ENCODE peak calls at places on chromosomes 5 and 9, in nine cellular contexts. One of them, this sample, is unnamed.

GRCh38 chr5:120103498-120103897 is 360.6 kb upstream of the PRR16 start:
- DNase-seq in A172: no peak
- DNase-seq in activated CD4-positive, alpha-beta T cell treated with anti-CD3 and anti-CD28 coated beads, Interleukin-2, amount 10 ng/mL, durations not matched to agents 7 days and 5 days: no peak
- DNase-seq in endothelial cell: no peak
- DNase-seq in stimulated activated CD4-positive, alpha-beta T cell treated with anti-CD3 and anti-CD28 coated beads, Interleukin-2, amount 100 ng/mL, for 48 hours: no peak
- DNase-seq in NCI-H2081: no peak
- DNase-seq in GM13976: no peak
- DNase-seq in T-helper 17 cell: no peak
- DNase-seq in H54: no peak
- DNase-seq in this sample: no peak

GRCh38 chr5:6470672-6471071 is 22.0 kb downstream of the UBE2QL1 start:
- DNase-seq in NCI-H2081: no peak
- DNase-seq in GM13976: no peak
- DNase-seq in H54: no peak
- DNase-seq in T-helper 17 cell: no peak
- DNase-seq in A172: no peak
- DNase-seq in endothelial cell: no peak
- DNase-seq in stimulated activated CD4-positive, alpha-beta T cell treated with anti-CD3 and anti-CD28 coated beads, Interleukin-2, amount 100 ng/mL, for 48 hours: no peak
- DNase-seq in activated CD4-positive, alpha-beta T cell treated with anti-CD3 and anti-CD28 coated beads, Interleukin-2, amount 10 ng/mL, durations not matched to agents 7 days and 5 days: no peak
- DNase-seq in this sample: no peak

GRCh38 chr9:35746583-35746982 is 2.4 kb downstream of the GBA2 start:
- DNase-seq in stimulated activated CD4-positive, alpha-beta T cell treated with anti-CD3 and anti-CD28 coated beads, Interleukin-2, amount 100 ng/mL, for 48 hours: no peak
- DNase-seq in A172: no peak
- DNase-seq in NCI-H2081: no peak
- DNase-seq in activated CD4-positive, alpha-beta T cell treated with anti-CD3 and anti-CD28 coated beads, Interleukin-2, amount 10 ng/mL, durations not matched to agents 7 days and 5 days: no peak
- DNase-seq in T-helper 17 cell: no peak
- DNase-seq in GM13976: no peak
- DNase-seq in H54: no peak
- DNase-seq in endothelial cell: no peak
- DNase-seq in this sample: no peak

GRCh38 chr9:88387035-88387732 is 1.1 kb upstream of the SPIN1 start:
- DNase-seq in NCI-H2081: peak
- DNase-seq in A172: peak
- DNase-seq in activated CD4-positive, alpha-beta T cell treated with anti-CD3 and anti-CD28 coated beads, Interleukin-2, amount 10 ng/mL, durations not matched to agents 7 days and 5 days: no peak
- DNase-seq in GM13976: peak
- DNase-seq in stimulated activated CD4-positive, alpha-beta T cell treated with anti-CD3 and anti-CD28 coated beads, Interleukin-2, amount 100 ng/mL, for 48 hours: peak
- DNase-seq in T-helper 17 cell: no peak
- DNase-seq in H54: no peak
- DNase-seq in endothelial cell: peak
- DNase-seq in this sample: peak

GRCh38 chr9:92206490-92206889 is 87.0 kb downstream of the IARS1 start:
- DNase-seq in NCI-H2081: no peak
- DNase-seq in H54: no peak
- DNase-seq in endothelial cell: no peak
- DNase-seq in T-helper 17 cell: no peak
- DNase-seq in GM13976: no peak
- DNase-seq in stimulated activated CD4-positive, alpha-beta T cell treated with anti-CD3 and anti-CD28 coated beads, Interleukin-2, amount 100 ng/mL, for 48 hours: no peak
- DNase-seq in A172: no peak
- DNase-seq in activated CD4-positive, alpha-beta T cell treated with anti-CD3 and anti-CD28 coated beads, Interleukin-2, amount 10 ng/mL, durations not matched to agents 7 days and 5 days: no peak
- DNase-seq in this sample: no peak

GRCh38 chr9:104091708-104092107 is 2.4 kb upstream of the SMC2 start:
- DNase-seq in T-helper 17 cell: no peak
- DNase-seq in stimulated activated CD4-positive, alpha-beta T cell treated with anti-CD3 and anti-CD28 coated beads, Interleukin-2, amount 100 ng/mL, for 48 hours: peak
- DNase-seq in GM13976: peak
- DNase-seq in H54: no peak
- DNase-seq in A172: no peak
- DNase-seq in activated CD4-positive, alpha-beta T cell treated with anti-CD3 and anti-CD28 coated beads, Interleukin-2, amount 10 ng/mL, durations not matched to agents 7 days and 5 days: peak
- DNase-seq in NCI-H2081: peak
- DNase-seq in endothelial cell: no peak
- DNase-seq in this sample: no peak

GRCh38 chr9:117622347-117622746 is 81.9 kb upstream of the TLR4 start:
- DNase-seq in stimulated activated CD4-positive, alpha-beta T cell treated with anti-CD3 and anti-CD28 coated beads, Interleukin-2, amount 100 ng/mL, for 48 hours: no peak
- DNase-seq in endothelial cell: no peak
- DNase-seq in GM13976: no peak
- DNase-seq in NCI-H2081: no peak
- DNase-seq in A172: no peak
- DNase-seq in activated CD4-positive, alpha-beta T cell treated with anti-CD3 and anti-CD28 coated beads, Interleukin-2, amount 10 ng/mL, durations not matched to agents 7 days and 5 days: no peak
- DNase-seq in T-helper 17 cell: no peak
- DNase-seq in H54: no peak
- DNase-seq in this sample: no peak

GRCh38 chr9:26210338-26210851 is 532.2 kb upstream of the TUSC1 start:
- DNase-seq in activated CD4-positive, alpha-beta T cell treated with anti-CD3 and anti-CD28 coated beads, Interleukin-2, amount 10 ng/mL, durations not matched to agents 7 days and 5 days: no peak
- DNase-seq in T-helper 17 cell: no peak
- DNase-seq in GM13976: no peak
- DNase-seq in endothelial cell: no peak
- DNase-seq in NCI-H2081: no peak
- DNase-seq in stimulated activated CD4-positive, alpha-beta T cell treated with anti-CD3 and anti-CD28 coated beads, Interleukin-2, amount 100 ng/mL, for 48 hours: no peak
- DNase-seq in A172: peak
- DNase-seq in H54: peak
- DNase-seq in this sample: no peak

GRCh38 chr9:16619897-16620296 is 250.6 kb downstream of the BNC2 start:
- DNase-seq in GM13976: no peak
- DNase-seq in stimulated activated CD4-positive, alpha-beta T cell treated with anti-CD3 and anti-CD28 coated beads, Interleukin-2, amount 100 ng/mL, for 48 hours: no peak
- DNase-seq in activated CD4-positive, alpha-beta T cell treated with anti-CD3 and anti-CD28 coated beads, Interleukin-2, amount 10 ng/mL, durations not matched to agents 7 days and 5 days: no peak
- DNase-seq in NCI-H2081: no peak
- DNase-seq in A172: no peak
- DNase-seq in T-helper 17 cell: no peak
- DNase-seq in H54: no peak
- DNase-seq in endothelial cell: no peak
- DNase-seq in this sample: no peak

GRCh38 chr9:35164711-35165110 is 2.9 kb downstream of the UNC13B start:
- DNase-seq in H54: peak
- DNase-seq in activated CD4-positive, alpha-beta T cell treated with anti-CD3 and anti-CD28 coated beads, Interleukin-2, amount 10 ng/mL, durations not matched to agents 7 days and 5 days: no peak
- DNase-seq in NCI-H2081: no peak
- DNase-seq in endothelial cell: no peak
- DNase-seq in T-helper 17 cell: no peak
- DNase-seq in A172: no peak
- DNase-seq in GM13976: no peak
- DNase-seq in stimulated activated CD4-positive, alpha-beta T cell treated with anti-CD3 and anti-CD28 coated beads, Interleukin-2, amount 100 ng/mL, for 48 hours: no peak
- DNase-seq in this sample: no peak

GRCh38 chr5:150651382-150651781 is 9.7 kb upstream of the MYOZ3 start:
- DNase-seq in GM13976: no peak
- DNase-seq in NCI-H2081: no peak
- DNase-seq in activated CD4-positive, alpha-beta T cell treated with anti-CD3 and anti-CD28 coated beads, Interleukin-2, amount 10 ng/mL, durations not matched to agents 7 days and 5 days: no peak
- DNase-seq in endothelial cell: no peak
- DNase-seq in A172: no peak
- DNase-seq in stimulated activated CD4-positive, alpha-beta T cell treated with anti-CD3 and anti-CD28 coated beads, Interleukin-2, amount 100 ng/mL, for 48 hours: no peak
- DNase-seq in H54: no peak
- DNase-seq in T-helper 17 cell: no peak
- DNase-seq in this sample: no peak

GRCh38 chr5:130316971-130317421 is 412.7 kb downstream of the CHSY3 start:
- DNase-seq in stimulated activated CD4-positive, alpha-beta T cell treated with anti-CD3 and anti-CD28 coated beads, Interleukin-2, amount 100 ng/mL, for 48 hours: no peak
- DNase-seq in endothelial cell: no peak
- DNase-seq in H54: no peak
- DNase-seq in NCI-H2081: no peak
- DNase-seq in T-helper 17 cell: no peak
- DNase-seq in A172: no peak
- DNase-seq in GM13976: no peak
- DNase-seq in activated CD4-positive, alpha-beta T cell treated with anti-CD3 and anti-CD28 coated beads, Interleukin-2, amount 10 ng/mL, durations not matched to agents 7 days and 5 days: no peak
- DNase-seq in this sample: no peak

GRCh38 chr9:105979359-105979758 is 285.0 kb downstream of the TMEM38B start:
- DNase-seq in H54: no peak
- DNase-seq in activated CD4-positive, alpha-beta T cell treated with anti-CD3 and anti-CD28 coated beads, Interleukin-2, amount 10 ng/mL, durations not matched to agents 7 days and 5 days: no peak
- DNase-seq in stimulated activated CD4-positive, alpha-beta T cell treated with anti-CD3 and anti-CD28 coated beads, Interleukin-2, amount 100 ng/mL, for 48 hours: no peak
- DNase-seq in endothelial cell: no peak
- DNase-seq in A172: no peak
- DNase-seq in T-helper 17 cell: no peak
- DNase-seq in GM13976: no peak
- DNase-seq in NCI-H2081: no peak
- DNase-seq in this sample: no peak

GRCh38 chr5:117077142-117077541 is 502.5 kb upstream of the SEMA6A start:
- DNase-seq in NCI-H2081: no peak
- DNase-seq in T-helper 17 cell: no peak
- DNase-seq in activated CD4-positive, alpha-beta T cell treated with anti-CD3 and anti-CD28 coated beads, Interleukin-2, amount 10 ng/mL, durations not matched to agents 7 days and 5 days: no peak
- DNase-seq in GM13976: no peak
- DNase-seq in H54: no peak
- DNase-seq in endothelial cell: no peak
- DNase-seq in stimulated activated CD4-positive, alpha-beta T cell treated with anti-CD3 and anti-CD28 coated beads, Interleukin-2, amount 100 ng/mL, for 48 hours: no peak
- DNase-seq in A172: no peak
- DNase-seq in this sample: no peak

GRCh38 chr5:173057062-173057924 is 1.1 kb downstream of the CREBRF start:
- DNase-seq in endothelial cell: peak
- DNase-seq in stimulated activated CD4-positive, alpha-beta T cell treated with anti-CD3 and anti-CD28 coated beads, Interleukin-2, amount 100 ng/mL, for 48 hours: peak
- DNase-seq in H54: peak
- DNase-seq in NCI-H2081: peak
- DNase-seq in A172: peak
- DNase-seq in activated CD4-positive, alpha-beta T cell treated with anti-CD3 and anti-CD28 coated beads, Interleukin-2, amount 10 ng/mL, durations not matched to agents 7 days and 5 days: peak
- DNase-seq in GM13976: peak
- DNase-seq in T-helper 17 cell: peak
- DNase-seq in this sample: peak

GRCh38 chr5:154260224-154260859 is 69.8 kb downstream of the GALNT10 start:
- DNase-seq in A172: no peak
- DNase-seq in NCI-H2081: no peak
- DNase-seq in H54: no peak
- DNase-seq in stimulated activated CD4-positive, alpha-beta T cell treated with anti-CD3 and anti-CD28 coated beads, Interleukin-2, amount 100 ng/mL, for 48 hours: no peak
- DNase-seq in endothelial cell: no peak
- DNase-seq in activated CD4-positive, alpha-beta T cell treated with anti-CD3 and anti-CD28 coated beads, Interleukin-2, amount 10 ng/mL, durations not matched to agents 7 days and 5 days: no peak
- DNase-seq in GM13976: no peak
- DNase-seq in T-helper 17 cell: no peak
- DNase-seq in this sample: no peak

GRCh38 chr5:167753725-167754490 is 537.5 kb upstream of the WWC1 start:
- DNase-seq in endothelial cell: no peak
- DNase-seq in stimulated activated CD4-positive, alpha-beta T cell treated with anti-CD3 and anti-CD28 coated beads, Interleukin-2, amount 100 ng/mL, for 48 hours: no peak
- DNase-seq in activated CD4-positive, alpha-beta T cell treated with anti-CD3 and anti-CD28 coated beads, Interleukin-2, amount 10 ng/mL, durations not matched to agents 7 days and 5 days: no peak
- DNase-seq in T-helper 17 cell: no peak
- DNase-seq in GM13976: no peak
- DNase-seq in A172: no peak
- DNase-seq in H54: no peak
- DNase-seq in NCI-H2081: no peak
- DNase-seq in this sample: no peak

GRCh38 chr5:43677241-43677640 is 74.3 kb downstream of the NNT start:
- DNase-seq in T-helper 17 cell: no peak
- DNase-seq in H54: no peak
- DNase-seq in activated CD4-positive, alpha-beta T cell treated with anti-CD3 and anti-CD28 coated beads, Interleukin-2, amount 10 ng/mL, durations not matched to agents 7 days and 5 days: no peak
- DNase-seq in stimulated activated CD4-positive, alpha-beta T cell treated with anti-CD3 and anti-CD28 coated beads, Interleukin-2, amount 100 ng/mL, for 48 hours: no peak
- DNase-seq in endothelial cell: no peak
- DNase-seq in GM13976: no peak
- DNase-seq in NCI-H2081: no peak
- DNase-seq in A172: no peak
- DNase-seq in this sample: no peak

GRCh38 chr9:118961857-118962256 is 407.4 kb downstream of the BRINP1 start:
- DNase-seq in endothelial cell: no peak
- DNase-seq in GM13976: no peak
- DNase-seq in NCI-H2081: no peak
- DNase-seq in H54: peak
- DNase-seq in A172: peak
- DNase-seq in activated CD4-positive, alpha-beta T cell treated with anti-CD3 and anti-CD28 coated beads, Interleukin-2, amount 10 ng/mL, durations not matched to agents 7 days and 5 days: no peak
- DNase-seq in T-helper 17 cell: no peak
- DNase-seq in stimulated activated CD4-positive, alpha-beta T cell treated with anti-CD3 and anti-CD28 coated beads, Interleukin-2, amount 100 ng/mL, for 48 hours: no peak
- DNase-seq in this sample: no peak

GRCh38 chr9:97109194-97109811 is 70.4 kb upstream of the CTSV start:
- DNase-seq in stimulated activated CD4-positive, alpha-beta T cell treated with anti-CD3 and anti-CD28 coated beads, Interleukin-2, amount 100 ng/mL, for 48 hours: no peak
- DNase-seq in endothelial cell: peak
- DNase-seq in H54: peak
- DNase-seq in T-helper 17 cell: no peak
- DNase-seq in NCI-H2081: no peak
- DNase-seq in activated CD4-positive, alpha-beta T cell treated with anti-CD3 and anti-CD28 coated beads, Interleukin-2, amount 10 ng/mL, durations not matched to agents 7 days and 5 days: peak
- DNase-seq in GM13976: peak
- DNase-seq in A172: peak
- DNase-seq in this sample: no peak

GRCh38 chr5:85132269-85132668 is 747.6 kb upstream of the EDIL3 start:
- DNase-seq in A172: peak
- DNase-seq in activated CD4-positive, alpha-beta T cell treated with anti-CD3 and anti-CD28 coated beads, Interleukin-2, amount 10 ng/mL, durations not matched to agents 7 days and 5 days: no peak
- DNase-seq in GM13976: no peak
- DNase-seq in H54: no peak
- DNase-seq in NCI-H2081: no peak
- DNase-seq in stimulated activated CD4-positive, alpha-beta T cell treated with anti-CD3 and anti-CD28 coated beads, Interleukin-2, amount 100 ng/mL, for 48 hours: no peak
- DNase-seq in T-helper 17 cell: no peak
- DNase-seq in endothelial cell: no peak
- DNase-seq in this sample: no peak

GRCh38 chr5:41510176-41510831 is at the start of gene PLCXD3:
- DNase-seq in H54: no peak
- DNase-seq in T-helper 17 cell: no peak
- DNase-seq in A172: peak
- DNase-seq in endothelial cell: no peak
- DNase-seq in GM13976: peak
- DNase-seq in activated CD4-positive, alpha-beta T cell treated with anti-CD3 and anti-CD28 coated beads, Interleukin-2, amount 10 ng/mL, durations not matched to agents 7 days and 5 days: no peak
- DNase-seq in stimulated activated CD4-positive, alpha-beta T cell treated with anti-CD3 and anti-CD28 coated beads, Interleukin-2, amount 100 ng/mL, for 48 hours: no peak
- DNase-seq in NCI-H2081: peak
- DNase-seq in this sample: no peak

GRCh38 chr9:14652729-14653377 is 40.4 kb downstream of the ZDHHC21 start:
- DNase-seq in NCI-H2081: peak
- DNase-seq in T-helper 17 cell: no peak
- DNase-seq in GM13976: no peak
- DNase-seq in H54: no peak
- DNase-seq in A172: peak
- DNase-seq in endothelial cell: no peak
- DNase-seq in stimulated activated CD4-positive, alpha-beta T cell treated with anti-CD3 and anti-CD28 coated beads, Interleukin-2, amount 100 ng/mL, for 48 hours: no peak
- DNase-seq in activated CD4-positive, alpha-beta T cell treated with anti-CD3 and anti-CD28 coated beads, Interleukin-2, amount 10 ng/mL, durations not matched to agents 7 days and 5 days: no peak
- DNase-seq in this sample: no peak

GRCh38 chr9:89633920-89634319 is 29.1 kb downstream of the GADD45G start:
- DNase-seq in activated CD4-positive, alpha-beta T cell treated with anti-CD3 and anti-CD28 coated beads, Interleukin-2, amount 10 ng/mL, durations not matched to agents 7 days and 5 days: no peak
- DNase-seq in A172: no peak
- DNase-seq in stimulated activated CD4-positive, alpha-beta T cell treated with anti-CD3 and anti-CD28 coated beads, Interleukin-2, amount 100 ng/mL, for 48 hours: no peak
- DNase-seq in NCI-H2081: no peak
- DNase-seq in endothelial cell: no peak
- DNase-seq in GM13976: no peak
- DNase-seq in T-helper 17 cell: no peak
- DNase-seq in H54: no peak
- DNase-seq in this sample: no peak

GRCh38 chr5:59921816-59922215 is 28.3 kb upstream of the PDE4D start:
- DNase-seq in A172: no peak
- DNase-seq in GM13976: no peak
- DNase-seq in NCI-H2081: no peak
- DNase-seq in endothelial cell: no peak
- DNase-seq in stimulated activated CD4-positive, alpha-beta T cell treated with anti-CD3 and anti-CD28 coated beads, Interleukin-2, amount 100 ng/mL, for 48 hours: no peak
- DNase-seq in activated CD4-positive, alpha-beta T cell treated with anti-CD3 and anti-CD28 coated beads, Interleukin-2, amount 10 ng/mL, durations not matched to agents 7 days and 5 days: no peak
- DNase-seq in H54: no peak
- DNase-seq in T-helper 17 cell: no peak
- DNase-seq in this sample: no peak

GRCh38 chr5:5584236-5584749 is 161.8 kb downstream of the ICE1 start:
- DNase-seq in NCI-H2081: no peak
- DNase-seq in H54: no peak
- DNase-seq in GM13976: no peak
- DNase-seq in T-helper 17 cell: no peak
- DNase-seq in A172: no peak
- DNase-seq in stimulated activated CD4-positive, alpha-beta T cell treated with anti-CD3 and anti-CD28 coated beads, Interleukin-2, amount 100 ng/mL, for 48 hours: no peak
- DNase-seq in endothelial cell: no peak
- DNase-seq in activated CD4-positive, alpha-beta T cell treated with anti-CD3 and anti-CD28 coated beads, Interleukin-2, amount 10 ng/mL, durations not matched to agents 7 days and 5 days: no peak
- DNase-seq in this sample: no peak

GRCh38 chr5:119070578-119070827 is 384 bp upstream of the DMXL1 start:
- DNase-seq in H54: no peak
- DNase-seq in activated CD4-positive, alpha-beta T cell treated with anti-CD3 and anti-CD28 coated beads, Interleukin-2, amount 10 ng/mL, durations not matched to agents 7 days and 5 days: no peak
- DNase-seq in stimulated activated CD4-positive, alpha-beta T cell treated with anti-CD3 and anti-CD28 coated beads, Interleukin-2, amount 100 ng/mL, for 48 hours: no peak
- DNase-seq in T-helper 17 cell: no peak
- DNase-seq in endothelial cell: no peak
- DNase-seq in A172: no peak
- DNase-seq in NCI-H2081: peak
- DNase-seq in GM13976: no peak
- DNase-seq in this sample: no peak

GRCh38 chr9:89593776-89594427 is 10.9 kb upstream of the GADD45G start:
- DNase-seq in activated CD4-positive, alpha-beta T cell treated with anti-CD3 and anti-CD28 coated beads, Interleukin-2, amount 10 ng/mL, durations not matched to agents 7 days and 5 days: peak
- DNase-seq in T-helper 17 cell: peak
- DNase-seq in endothelial cell: peak
- DNase-seq in A172: peak
- DNase-seq in H54: peak
- DNase-seq in GM13976: peak
- DNase-seq in NCI-H2081: peak
- DNase-seq in stimulated activated CD4-positive, alpha-beta T cell treated with anti-CD3 and anti-CD28 coated beads, Interleukin-2, amount 100 ng/mL, for 48 hours: peak
- DNase-seq in this sample: peak

GRCh38 chr5:180744253-180744652 is 4.4 kb upstream of the OR2Y1 start:
- DNase-seq in T-helper 17 cell: no peak
- DNase-seq in NCI-H2081: no peak
- DNase-seq in H54: no peak
- DNase-seq in GM13976: no peak
- DNase-seq in A172: no peak
- DNase-seq in activated CD4-positive, alpha-beta T cell treated with anti-CD3 and anti-CD28 coated beads, Interleukin-2, amount 10 ng/mL, durations not matched to agents 7 days and 5 days: no peak
- DNase-seq in stimulated activated CD4-positive, alpha-beta T cell treated with anti-CD3 and anti-CD28 coated beads, Interleukin-2, amount 100 ng/mL, for 48 hours: no peak
- DNase-seq in endothelial cell: no peak
- DNase-seq in this sample: no peak

GRCh38 chr5:119795768-119796167 is 166.4 kb downstream of the FAM170A start:
- DNase-seq in endothelial cell: no peak
- DNase-seq in T-helper 17 cell: no peak
- DNase-seq in stimulated activated CD4-positive, alpha-beta T cell treated with anti-CD3 and anti-CD28 coated beads, Interleukin-2, amount 100 ng/mL, for 48 hours: no peak
- DNase-seq in H54: no peak
- DNase-seq in A172: peak
- DNase-seq in GM13976: no peak
- DNase-seq in NCI-H2081: no peak
- DNase-seq in activated CD4-positive, alpha-beta T cell treated with anti-CD3 and anti-CD28 coated beads, Interleukin-2, amount 10 ng/mL, durations not matched to agents 7 days and 5 days: no peak
- DNase-seq in this sample: no peak

GRCh38 chr5:179166886-179167841 is 107.0 kb downstream of the ZNF354C start:
- DNase-seq in endothelial cell: peak
- DNase-seq in stimulated activated CD4-positive, alpha-beta T cell treated with anti-CD3 and anti-CD28 coated beads, Interleukin-2, amount 100 ng/mL, for 48 hours: peak
- DNase-seq in activated CD4-positive, alpha-beta T cell treated with anti-CD3 and anti-CD28 coated beads, Interleukin-2, amount 10 ng/mL, durations not matched to agents 7 days and 5 days: peak
- DNase-seq in H54: peak
- DNase-seq in T-helper 17 cell: peak
- DNase-seq in NCI-H2081: no peak
- DNase-seq in A172: no peak
- DNase-seq in GM13976: peak
- DNase-seq in this sample: peak